ENCODE peak calls at places on chromosomes 12 and 14, in five cellular contexts. One of them, this sample, is unnamed.

GRCh38 chr14:72515779-72516770 is 377.8 kb downstream of the DPF3 start:
- DNase-seq in psoas muscle: no peak
- DNase-seq in SK-N-SH: no peak
- DNase-seq in bronchial epithelial cell: no peak
- DNase-seq in naive thymus-derived CD4-positive, alpha-beta T cell: no peak
- DNase-seq in this sample: no peak

GRCh38 chr12:104761091-104761490 is 197.0 kb downstream of the SLC41A2 start:
- DNase-seq in bronchial epithelial cell: no peak
- DNase-seq in SK-N-SH: no peak
- DNase-seq in psoas muscle: no peak
- DNase-seq in naive thymus-derived CD4-positive, alpha-beta T cell: no peak
- DNase-seq in this sample: no peak

GRCh38 chr12:16346931-16347330 is 514 bp upstream of the MGST1 start:
- DNase-seq in SK-N-SH: no peak
- DNase-seq in naive thymus-derived CD4-positive, alpha-beta T cell: no peak
- DNase-seq in psoas muscle: no peak
- DNase-seq in bronchial epithelial cell: peak; percentile 34
- DNase-seq in this sample: no peak

GRCh38 chr12:121822393-121823100 is 18.7 kb downstream of the SETD1B start:
- DNase-seq in bronchial epithelial cell: no peak
- DNase-seq in SK-N-SH: no peak
- DNase-seq in naive thymus-derived CD4-positive, alpha-beta T cell: no peak
- DNase-seq in psoas muscle: peak; percentile 11
- DNase-seq in this sample: no peak

GRCh38 chr14:65804752-65805473 is 392.4 kb downstream of the FUT8 start:
- DNase-seq in psoas muscle: no peak
- DNase-seq in naive thymus-derived CD4-positive, alpha-beta T cell: no peak
- DNase-seq in SK-N-SH: no peak
- DNase-seq in bronchial epithelial cell: no peak
- DNase-seq in this sample: peak; percentile 54

GRCh38 chr14:83611906-83612305 is 1918.0 kb upstream of the FLRT2 start:
- DNase-seq in SK-N-SH: no peak
- DNase-seq in bronchial epithelial cell: no peak
- DNase-seq in psoas muscle: no peak
- DNase-seq in naive thymus-derived CD4-positive, alpha-beta T cell: no peak
- DNase-seq in this sample: no peak

GRCh38 chr12:128661216-128661550 is 162.6 kb downstream of the SLC15A4 start:
- DNase-seq in psoas muscle: no peak
- DNase-seq in bronchial epithelial cell: no peak
- DNase-seq in SK-N-SH: no peak
- DNase-seq in naive thymus-derived CD4-positive, alpha-beta T cell: no peak
- DNase-seq in this sample: no peak

GRCh38 chr12:32305163-32305562 is 94.2 kb upstream of the FGD4 start:
- DNase-seq in naive thymus-derived CD4-positive, alpha-beta T cell: peak; percentile 39
- DNase-seq in bronchial epithelial cell: peak; percentile 32
- DNase-seq in psoas muscle: no peak
- DNase-seq in SK-N-SH: peak; percentile 36
- DNase-seq in this sample: no peak

GRCh38 chr12:24079083-24079482 is 129.6 kb upstream of the SOX5 start:
- DNase-seq in psoas muscle: no peak
- DNase-seq in bronchial epithelial cell: no peak
- DNase-seq in naive thymus-derived CD4-positive, alpha-beta T cell: no peak
- DNase-seq in SK-N-SH: no peak
- DNase-seq in this sample: no peak

GRCh38 chr14:99803106-99803437 is 9.9 kb downstream of the EML1 start:
- DNase-seq in naive thymus-derived CD4-positive, alpha-beta T cell: no peak
- DNase-seq in psoas muscle: no peak
- DNase-seq in SK-N-SH: no peak
- DNase-seq in bronchial epithelial cell: no peak
- DNase-seq in this sample: no peak

GRCh38 chr14:103517626-103518415 is 4.8 kb downstream of the CKB start:
- DNase-seq in bronchial epithelial cell: no peak
- DNase-seq in psoas muscle: no peak
- DNase-seq in SK-N-SH: peak; percentile 57
- DNase-seq in naive thymus-derived CD4-positive, alpha-beta T cell: no peak
- DNase-seq in this sample: no peak

GRCh38 chr12:1282670-1283361 is 291.8 kb downstream of the ERC1 start:
- DNase-seq in psoas muscle: no peak
- DNase-seq in SK-N-SH: no peak
- DNase-seq in naive thymus-derived CD4-positive, alpha-beta T cell: no peak
- DNase-seq in bronchial epithelial cell: no peak
- DNase-seq in this sample: no peak

GRCh38 chr14:75222208-75222701 is 45.8 kb upstream of the TMED10 start:
- DNase-seq in naive thymus-derived CD4-positive, alpha-beta T cell: no peak
- DNase-seq in bronchial epithelial cell: peak; percentile 97
- DNase-seq in SK-N-SH: no peak
- DNase-seq in psoas muscle: no peak
- DNase-seq in this sample: peak; percentile 55

GRCh38 chr14:56004807-56005579 is 113.2 kb upstream of the PELI2 start:
- DNase-seq in bronchial epithelial cell: peak; percentile 70
- DNase-seq in naive thymus-derived CD4-positive, alpha-beta T cell: peak; percentile 64
- DNase-seq in SK-N-SH: no peak
- DNase-seq in psoas muscle: no peak
- DNase-seq in this sample: peak; percentile 18

GRCh38 chr12:32179011-32179395 is 72.4 kb downstream of the BICD1 start:
- DNase-seq in psoas muscle: no peak
- DNase-seq in bronchial epithelial cell: no peak
- DNase-seq in naive thymus-derived CD4-positive, alpha-beta T cell: no peak
- DNase-seq in SK-N-SH: no peak
- DNase-seq in this sample: no peak

GRCh38 chr12:5230151-5230550 is 186.5 kb downstream of the KCNA5 start:
- DNase-seq in naive thymus-derived CD4-positive, alpha-beta T cell: no peak
- DNase-seq in psoas muscle: no peak
- DNase-seq in bronchial epithelial cell: no peak
- DNase-seq in SK-N-SH: no peak
- DNase-seq in this sample: no peak

GRCh38 chr12:120653611-120654010 is 13.2 kb downstream of the CABP1 start:
- DNase-seq in naive thymus-derived CD4-positive, alpha-beta T cell: no peak
- DNase-seq in bronchial epithelial cell: no peak
- DNase-seq in SK-N-SH: no peak
- DNase-seq in psoas muscle: no peak
- DNase-seq in this sample: no peak

GRCh38 chr12:5038781-5039311 is 4.8 kb upstream of the KCNA5 start:
- DNase-seq in bronchial epithelial cell: no peak
- DNase-seq in SK-N-SH: no peak
- DNase-seq in psoas muscle: no peak
- DNase-seq in naive thymus-derived CD4-positive, alpha-beta T cell: no peak
- DNase-seq in this sample: no peak

GRCh38 chr14:52360831-52361230 is 46.7 kb downstream of the PTGER2 start:
- DNase-seq in bronchial epithelial cell: no peak
- DNase-seq in SK-N-SH: no peak
- DNase-seq in naive thymus-derived CD4-positive, alpha-beta T cell: no peak
- DNase-seq in psoas muscle: no peak
- DNase-seq in this sample: no peak

GRCh38 chr12:15823360-15824128 is 34.4 kb upstream of the EPS8 start:
- DNase-seq in bronchial epithelial cell: peak; percentile 53
- DNase-seq in naive thymus-derived CD4-positive, alpha-beta T cell: no peak
- DNase-seq in SK-N-SH: no peak
- DNase-seq in psoas muscle: no peak
- DNase-seq in this sample: no peak

GRCh38 chr14:60922050-60922449 is 58.8 kb downstream of the TRMT5 start:
- DNase-seq in naive thymus-derived CD4-positive, alpha-beta T cell: no peak
- DNase-seq in psoas muscle: no peak
- DNase-seq in SK-N-SH: peak; percentile 7
- DNase-seq in bronchial epithelial cell: peak; percentile 88
- DNase-seq in this sample: no peak

GRCh38 chr12:27615331-27615891 is 80.8 kb upstream of the REP15 start:
- DNase-seq in psoas muscle: no peak
- DNase-seq in naive thymus-derived CD4-positive, alpha-beta T cell: no peak
- DNase-seq in SK-N-SH: no peak
- DNase-seq in bronchial epithelial cell: peak; percentile 21
- DNase-seq in this sample: no peak

GRCh38 chr14:19823178-19823577 is 19.6 kb downstream of the OR4N2 start:
- DNase-seq in psoas muscle: no peak
- DNase-seq in naive thymus-derived CD4-positive, alpha-beta T cell: no peak
- DNase-seq in bronchial epithelial cell: no peak
- DNase-seq in SK-N-SH: no peak
- DNase-seq in this sample: no peak

GRCh38 chr14:70448633-70449032 is 3.3 kb upstream of the ADAM21 start:
- DNase-seq in psoas muscle: no peak
- DNase-seq in bronchial epithelial cell: peak; percentile 37
- DNase-seq in naive thymus-derived CD4-positive, alpha-beta T cell: no peak
- DNase-seq in SK-N-SH: no peak
- DNase-seq in this sample: no peak

GRCh38 chr12:89247541-89247942 is 104.8 kb downstream of the DUSP6 start:
- DNase-seq in naive thymus-derived CD4-positive, alpha-beta T cell: no peak
- DNase-seq in psoas muscle: no peak
- DNase-seq in bronchial epithelial cell: no peak
- DNase-seq in SK-N-SH: peak; percentile 22
- DNase-seq in this sample: no peak

GRCh38 chr12:98320026-98320425 is 195.4 kb upstream of the TMPO start:
- DNase-seq in SK-N-SH: no peak
- DNase-seq in psoas muscle: no peak
- DNase-seq in bronchial epithelial cell: no peak
- DNase-seq in naive thymus-derived CD4-positive, alpha-beta T cell: no peak
- DNase-seq in this sample: no peak

GRCh38 chr12:50059440-50060119 is 2.2 kb downstream of the ASIC1 start:
- DNase-seq in psoas muscle: no peak
- DNase-seq in naive thymus-derived CD4-positive, alpha-beta T cell: peak; percentile 26
- DNase-seq in SK-N-SH: no peak
- DNase-seq in bronchial epithelial cell: no peak
- DNase-seq in this sample: no peak

GRCh38 chr14:88895116-88895515 is 70.7 kb downstream of the TTC8 start:
- DNase-seq in psoas muscle: no peak
- DNase-seq in SK-N-SH: no peak
- DNase-seq in bronchial epithelial cell: peak; percentile 79
- DNase-seq in naive thymus-derived CD4-positive, alpha-beta T cell: no peak
- DNase-seq in this sample: no peak

GRCh38 chr14:52583544-52583943 is 30.9 kb downstream of the GPR137C start:
- DNase-seq in naive thymus-derived CD4-positive, alpha-beta T cell: no peak
- DNase-seq in SK-N-SH: no peak
- DNase-seq in bronchial epithelial cell: peak; percentile 67
- DNase-seq in psoas muscle: no peak
- DNase-seq in this sample: no peak

GRCh38 chr12:129530517-129530916 is 373.3 kb downstream of the TMEM132D start:
- DNase-seq in SK-N-SH: no peak
- DNase-seq in psoas muscle: no peak
- DNase-seq in naive thymus-derived CD4-positive, alpha-beta T cell: no peak
- DNase-seq in bronchial epithelial cell: no peak
- DNase-seq in this sample: no peak

GRCh38 chr12:126952106-126953007 is 1314.6 kb upstream of the TMEM132C start:
- DNase-seq in bronchial epithelial cell: no peak
- DNase-seq in psoas muscle: no peak
- DNase-seq in SK-N-SH: no peak
- DNase-seq in naive thymus-derived CD4-positive, alpha-beta T cell: no peak
- DNase-seq in this sample: no peak

GRCh38 chr14:38297681-38298080 is 41.8 kb upstream of the CLEC14A start:
- DNase-seq in bronchial epithelial cell: no peak
- DNase-seq in SK-N-SH: no peak
- DNase-seq in naive thymus-derived CD4-positive, alpha-beta T cell: no peak
- DNase-seq in psoas muscle: no peak
- DNase-seq in this sample: no peak

GRCh38 chr12:132711169-132711843 is 664 bp downstream of the PGAM5 start:
- DNase-seq in SK-N-SH: peak; percentile 79
- DNase-seq in bronchial epithelial cell: no peak
- DNase-seq in psoas muscle: no peak
- DNase-seq in naive thymus-derived CD4-positive, alpha-beta T cell: peak; percentile 9
- DNase-seq in this sample: peak; percentile 61

GRCh38 chr12:77575376-77575775 is 255.3 kb upstream of the NAV3 start:
- DNase-seq in naive thymus-derived CD4-positive, alpha-beta T cell: no peak
- DNase-seq in bronchial epithelial cell: no peak
- DNase-seq in SK-N-SH: no peak
- DNase-seq in psoas muscle: no peak
- DNase-seq in this sample: no peak

GRCh38 chr12:110726018-110726417 is 16.7 kb downstream of the PPP1CC start:
- DNase-seq in naive thymus-derived CD4-positive, alpha-beta T cell: no peak
- DNase-seq in SK-N-SH: no peak
- DNase-seq in psoas muscle: no peak
- DNase-seq in bronchial epithelial cell: no peak
- DNase-seq in this sample: no peak
- H3K36me3 ChIP-seq in naive thymus-derived CD4-positive, alpha-beta T cell: peaks cover 7% of the 10 kb centered on the region
- H3K36me3 ChIP-seq in SK-N-SH: peaks cover 74% of the 10 kb centered on the region
- H3K36me3 ChIP-seq in psoas muscle: peaks cover 98% of the 10 kb centered on the region
- H3K36me3 ChIP-seq in bronchial epithelial cell: peaks cover 27% of the 10 kb centered on the region
- H3K36me3 ChIP-seq in this sample: peaks cover 18% of the 10 kb centered on the region

GRCh38 chr12:7835116-7835515 is 37.6 kb downstream of the SLC2A14 start:
- DNase-seq in naive thymus-derived CD4-positive, alpha-beta T cell: no peak
- DNase-seq in SK-N-SH: no peak
- DNase-seq in bronchial epithelial cell: no peak
- DNase-seq in psoas muscle: no peak
- DNase-seq in this sample: no peak

GRCh38 chr12:7832059-7832696 is 40.5 kb downstream of the SLC2A14 start:
- DNase-seq in bronchial epithelial cell: peak; percentile 33
- DNase-seq in naive thymus-derived CD4-positive, alpha-beta T cell: peak; percentile 34
- DNase-seq in psoas muscle: no peak
- DNase-seq in SK-N-SH: peak; percentile 49
- DNase-seq in this sample: peak; percentile 1

GRCh38 chr12:7833831-7834230 is 38.9 kb downstream of the SLC2A14 start:
- DNase-seq in psoas muscle: no peak
- DNase-seq in naive thymus-derived CD4-positive, alpha-beta T cell: no peak
- DNase-seq in SK-N-SH: no peak
- DNase-seq in bronchial epithelial cell: no peak
- DNase-seq in this sample: no peak

GRCh38 chr12:7835766-7836165 is 36.9 kb downstream of the SLC2A14 start:
- DNase-seq in bronchial epithelial cell: no peak
- DNase-seq in psoas muscle: no peak
- DNase-seq in SK-N-SH: no peak
- DNase-seq in naive thymus-derived CD4-positive, alpha-beta T cell: no peak
- DNase-seq in this sample: no peak

DNA sequence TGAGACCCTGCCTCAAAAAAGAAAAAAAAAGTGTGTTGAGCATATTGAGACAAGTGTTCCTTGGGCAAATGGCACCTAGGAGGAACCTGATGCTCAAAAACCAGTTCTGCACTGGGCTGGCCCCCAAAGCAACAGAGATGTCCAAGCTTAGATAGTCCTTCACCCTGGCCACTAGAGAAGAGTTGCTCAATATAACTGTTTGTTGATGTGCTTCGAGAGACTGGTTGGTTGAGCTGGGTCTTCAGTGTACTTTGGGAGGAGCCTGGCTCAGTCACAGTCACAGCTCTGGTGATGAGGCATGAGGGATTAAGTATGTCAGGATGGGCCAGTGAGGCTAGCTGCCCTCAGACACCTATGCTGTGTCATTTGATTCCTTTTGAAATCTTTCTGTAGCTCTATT is 38.0 kb downstream of the SLC2A14 start:
- DNase-seq in psoas muscle: no peak
- DNase-seq in SK-N-SH: no peak
- DNase-seq in bronchial epithelial cell: no peak
- DNase-seq in naive thymus-derived CD4-positive, alpha-beta T cell: no peak
- DNase-seq in this sample: no peak
- H3K36me3 ChIP-seq in psoas muscle: no peaks in the 10 kb centered on the region
- H3K36me3 ChIP-seq in SK-N-SH: no peaks in the 10 kb centered on the region
- H3K36me3 ChIP-seq in bronchial epithelial cell: no peaks in the 10 kb centered on the region
- H3K36me3 ChIP-seq in naive thymus-derived CD4-positive, alpha-beta T cell: no peaks in the 10 kb centered on the region
- H3K36me3 ChIP-seq in this sample: no peaks in the 10 kb centered on the region

GRCh38 chr12:56602239-56602638 is 27.9 kb downstream of the BAZ2A start:
- DNase-seq in psoas muscle: no peak
- DNase-seq in bronchial epithelial cell: no peak
- DNase-seq in SK-N-SH: no peak
- DNase-seq in naive thymus-derived CD4-positive, alpha-beta T cell: no peak
- DNase-seq in this sample: no peak
- H3K36me3 ChIP-seq in psoas muscle: peaks cover 98% of the 10 kb centered on the region
- H3K36me3 ChIP-seq in bronchial epithelial cell: peaks cover 48% of the 10 kb centered on the region
- H3K36me3 ChIP-seq in SK-N-SH: peaks cover 94% of the 10 kb centered on the region
- H3K36me3 ChIP-seq in naive thymus-derived CD4-positive, alpha-beta T cell: peaks cover 41% of the 10 kb centered on the region
- H3K36me3 ChIP-seq in this sample: peaks cover 58% of the 10 kb centered on the region

GRCh38 chr12:47793015-47793681 is 20.1 kb downstream of the SLC48A1 start:
- DNase-seq in SK-N-SH: no peak
- DNase-seq in psoas muscle: no peak
- DNase-seq in naive thymus-derived CD4-positive, alpha-beta T cell: no peak
- DNase-seq in bronchial epithelial cell: no peak
- DNase-seq in this sample: no peak
- H3K36me3 ChIP-seq in SK-N-SH: peaks cover 80% of the 10 kb centered on the region
- H3K36me3 ChIP-seq in psoas muscle: peaks cover 88% of the 10 kb centered on the region
- H3K36me3 ChIP-seq in naive thymus-derived CD4-positive, alpha-beta T cell: peaks cover 58% of the 10 kb centered on the region
- H3K36me3 ChIP-seq in bronchial epithelial cell: peaks cover 54% of the 10 kb centered on the region
- H3K36me3 ChIP-seq in this sample: peaks cover 28% of the 10 kb centered on the region

GRCh38 chr12:53063708-53064612 is 14.1 kb downstream of the TNS2 start:
- DNase-seq in naive thymus-derived CD4-positive, alpha-beta T cell: no peak
- DNase-seq in SK-N-SH: no peak
- DNase-seq in psoas muscle: peak; percentile 73
- DNase-seq in bronchial epithelial cell: no peak
- DNase-seq in this sample: no peak
- H3K36me3 ChIP-seq in naive thymus-derived CD4-positive, alpha-beta T cell: peaks cover 4% of the 10 kb centered on the region
- H3K36me3 ChIP-seq in SK-N-SH: peaks cover 38% of the 10 kb centered on the region
- H3K36me3 ChIP-seq in psoas muscle: peaks cover 67% of the 10 kb centered on the region
- H3K36me3 ChIP-seq in bronchial epithelial cell: peaks cover 20% of the 10 kb centered on the region
- H3K36me3 ChIP-seq in this sample: peaks cover 12% of the 10 kb centered on the region